ENCODE peak calls at places on chromosome 15, in eight cellular contexts. B, V, Y, Z, C, W, I and X are unnamed samples.

GRCh38 chr15:70563561-70564095 is 199.7 kb downstream of the UACA start:
- DNase-seq in Z (no peak), C (no peak), V (no peak), B (no peak), W (no peak), I (no peak), Y (no peak), X (no peak)

GRCh38 chr15:77243146-77243545 is 172.2 kb upstream of the TSPAN3 start:
- DNase-seq in B (no peak), I (no peak), Y (no peak), V (no peak), W (no peak), C (no peak), Z (no peak), X (no peak)

GRCh38 chr15:90031231-90031791 is 30.2 kb downstream of the ZNF710 start:
- DNase-seq in Y (peak), V (peak), B (peak), I (no peak), Z (peak), C (peak), W (peak), X (no peak)

GRCh38 chr15:89783111-89783860 is 7.2 kb downstream of the MESP2 start:
- DNase-seq in Z (peak), I (no peak), V (no peak), Y (no peak), W (no peak), B (peak), C (peak), X (no peak)

GRCh38 chr15:55133972-55134371 is 62.8 kb downstream of the RSL24D1 start:
- DNase-seq in B (no peak), Z (peak), C (no peak), W (no peak), I (no peak), V (no peak), Y (no peak), X (no peak)

GRCh38 chr15:47390208-47390765 is 327.0 kb upstream of the SEMA6D start:
- DNase-seq in W (peak), V (no peak), Z (no peak), Y (no peak), B (no peak), C (no peak), I (no peak), X (no peak)

GRCh38 chr15:36914466-36914865 is 185.9 kb downstream of the MEIS2 start:
- DNase-seq in Z (no peak), C (no peak), B (no peak), Y (no peak), V (no peak), W (no peak), I (peak), X (no peak)

GRCh38 chr15:72184165-72184811 is 13.3 kb downstream of the GRAMD2A start:
- DNase-seq in B (peak), I (no peak), W (no peak), Z (peak), Y (no peak), V (no peak), C (peak), X (no peak)

GRCh38 chr15:100030586-100031249 is 297.5 kb upstream of the LYSMD4 start:
- DNase-seq in C (no peak), Y (no peak), B (peak), Z (no peak), I (no peak), W (peak), V (no peak), X (no peak)

GRCh38 chr15:48962662-48963523 is 826 bp downstream of the SHC4 start:
- DNase-seq in Z (peak), Y (no peak), B (peak), C (peak), V (no peak), I (no peak), W (peak), X (no peak)

GRCh38 chr15:60000113-60000823 is 3.8 kb upstream of the FOXB1 start:
- DNase-seq in Z (peak), W (no peak), B (no peak), V (peak), I (no peak), C (peak), Y (no peak), X (no peak)

GRCh38 chr15:31265871-31266711 is 60.5 kb upstream of the KLF13 start:
- DNase-seq in I (peak), Z (no peak), C (peak), Y (peak), B (no peak), W (no peak), V (peak), X (no peak)

GRCh38 chr15:65132841-65133549 is 613 bp downstream of the PDCD7 start:
- DNase-seq in C (peak), V (peak), I (no peak), Z (peak), B (peak), W (peak), Y (no peak), X (no peak)

GRCh38 chr15:79952329-79952728 is 18.7 kb downstream of the BCL2A1 start:
- DNase-seq in C (no peak), Y (no peak), Z (no peak), I (no peak), B (no peak), W (no peak), V (no peak), X (no peak)

GRCh38 chr15:48582472-48583235 is 62.9 kb downstream of the FBN1 start:
- DNase-seq in V (no peak), I (peak), Z (no peak), B (no peak), Y (no peak), W (peak), C (peak), X (no peak)

GRCh38 chr15:81001180-81002003 is 669 bp downstream of the TLNRD1 start:
- DNase-seq in C (peak), V (peak), Z (peak), I (no peak), Y (no peak), W (peak), B (peak), X (no peak)

GRCh38 chr15:44081223-44082013 is 113.7 kb downstream of the FRMD5 start:
- DNase-seq in C (peak), W (no peak), V (no peak), Y (no peak), B (peak), I (no peak), Z (no peak), X (peak)

GRCh38 chr15:92643849-92644815 is 11.4 kb downstream of the FAM174B start:
- DNase-seq in V (peak), C (no peak), Y (no peak), B (no peak), W (no peak), Z (peak), I (no peak), X (no peak)

GRCh38 chr15:77797270-77797669 is 164.6 kb upstream of the LINGO1 start:
- DNase-seq in C (no peak), V (no peak), Z (no peak), B (no peak), Y (no peak), W (no peak), I (no peak), X (no peak)

GRCh38 chr15:76203346-76203745 is 107.9 kb downstream of the ETFA start:
- DNase-seq in Y (no peak), I (no peak), Z (no peak), C (no peak), B (no peak), W (no peak), V (no peak), X (no peak)

GRCh38 chr15:90891346-90891949 is 7.1 kb downstream of the FES start:
- DNase-seq in Z (no peak), C (no peak), B (no peak), Y (no peak), V (no peak), I (no peak), W (no peak), X (no peak)

GRCh38 chr15:51160484-51160883 is 65.8 kb upstream of the TNFAIP8L3 start:
- DNase-seq in I (no peak), V (no peak), W (no peak), Y (no peak), B (no peak), C (no peak), Z (no peak), X (no peak)

GRCh38 chr15:94677202-94677790 is 445.9 kb downstream of the MCTP2 start:
- DNase-seq in Y (no peak), C (no peak), W (peak), I (no peak), Z (no peak), B (no peak), V (no peak), X (no peak)

GRCh38 chr15:27480642-27481041 is 509.7 kb downstream of the GABRG3 start:
- DNase-seq in V (no peak), Z (no peak), I (no peak), C (no peak), B (no peak), Y (no peak), W (peak), X (no peak)

GRCh38 chr15:33980159-33980558 is 11.9 kb downstream of the CHRM5 start:
- DNase-seq in B (no peak), Z (no peak), C (no peak), V (no peak), W (no peak), I (no peak), Y (no peak), X (no peak)